ENCODE peak calls at places on chromosome 5, in five cellular contexts. M, Y, U, R and A are unnamed samples.

GRCh38 chr5:143682221-143682620 is 129.7 kb upstream of the HMHB1 start:
- DNase-seq in U (no peak), Y (no peak), R (no peak), M (no peak), A (no peak)

GRCh38 chr5:125559296-125559695 is 812.9 kb upstream of the ZNF608 start:
- DNase-seq in M (no peak), Y (peak), R (peak), U (no peak), A (no peak)

GRCh38 chr5:72542695-72543094 is 35.5 kb upstream of the ZNF366 start:
- DNase-seq in M (no peak), Y (no peak), U (no peak), R (no peak), A (no peak)

GRCh38 chr5:124203308-124203707 is 543.1 kb downstream of the ZNF608 start:
- DNase-seq in R (no peak), U (no peak), M (no peak), Y (no peak), A (no peak)

GRCh38 chr5:130801963-130802362 is 363.1 kb downstream of the HINT1 start:
- DNase-seq in U (no peak), R (no peak), M (no peak), Y (no peak), A (no peak)

GRCh38 chr5:122129332-122129731 is at the start of gene ZNF474:
- DNase-seq in R (peak), M (no peak), U (no peak), Y (peak), A (no peak)

GRCh38 chr5:51214736-51215135 is 168.5 kb upstream of the ISL1 start:
- DNase-seq in M (no peak), Y (no peak), U (no peak), R (no peak), A (no peak)

GRCh38 chr5:100142607-100143006 is 392.6 kb upstream of the FAM174A start:
- DNase-seq in R (no peak), M (no peak), U (no peak), Y (no peak), A (no peak)

GRCh38 chr5:131379071-131379538 is 115.3 kb downstream of the CDC42SE2 start:
- DNase-seq in Y (no peak), M (no peak), U (peak), R (no peak), A (no peak)

GRCh38 chr5:177130211-177131018 is 3.2 kb upstream of the NSD1 start:
- DNase-seq in R (no peak), U (no peak), M (peak), Y (no peak), A (no peak)

GRCh38 chr5:184461-184860 is 6.8 kb upstream of the LRRC14B start:
- DNase-seq in U (no peak), R (no peak), Y (no peak), M (no peak), A (no peak)

GRCh38 chr5:472076-472655 is 29.2 kb downstream of the EXOC3 start:
- DNase-seq in R (no peak), Y (peak), M (peak), U (no peak), A (no peak)

GRCh38 chr5:62691946-62692345 is 113.3 kb downstream of the LRRC70 start:
- DNase-seq in U (no peak), Y (no peak), R (no peak), M (no peak), A (no peak)

GRCh38 chr5:126015244-126016054 is 407.8 kb upstream of the GRAMD2B start:
- DNase-seq in R (no peak), M (no peak), U (no peak), Y (no peak), A (no peak)

GRCh38 chr5:108079754-108080153 is 302.1 kb downstream of the FBXL17 start:
- DNase-seq in Y (no peak), U (no peak), M (no peak), R (no peak), A (no peak)

GRCh38 chr5:12399868-12400267 is 495.6 kb upstream of the CTNND2 start:
- DNase-seq in R (peak), Y (no peak), M (no peak), U (no peak), A (no peak)

GRCh38 chr5:123119334-123119986 is 30.4 kb downstream of the PRDM6 start:
- DNase-seq in R (peak), U (no peak), M (peak), Y (peak), A (no peak)

GRCh38 chr5:65630981-65631380 is 6.2 kb downstream of the SHLD3 start:
- DNase-seq in R (no peak), M (no peak), U (no peak), Y (no peak), A (no peak)

GRCh38 chr5:157290156-157290980 is 24.4 kb downstream of the CYFIP2 start:
- DNase-seq in M (no peak), Y (peak), U (no peak), R (no peak), A (no peak)

GRCh38 chr5:44935871-44936270 is 127.1 kb downstream of the MRPS30 start:
- DNase-seq in R (no peak), Y (no peak), M (no peak), U (no peak), A (no peak)

GRCh38 chr5:1799110-1799601 is 481 bp downstream of the MRPL36 start:
- DNase-seq in Y (peak), M (no peak), U (no peak), R (no peak), A (peak)

GRCh38 chr5:134586866-134587524 is 45.6 kb downstream of the SAR1B start:
- DNase-seq in M (peak), Y (peak), R (peak), U (peak), A (peak)

GRCh38 chr5:133460172-133460758 is 152.1 kb downstream of the FSTL4 start:
- DNase-seq in U (peak), Y (no peak), R (no peak), M (no peak), A (peak)

GRCh38 chr5:177186645-177187044 is 53.1 kb downstream of the NSD1 start:
- DNase-seq in U (no peak), R (no peak), Y (no peak), M (no peak), A (no peak)

GRCh38 chr5:177545487-177546261 is 8.7 kb downstream of the FAM193B start:
- DNase-seq in U (no peak), Y (peak), R (no peak), M (no peak), A (no peak)

GRCh38 chr5:53815471-53815870 is 255.0 kb downstream of the NDUFS4 start:
- DNase-seq in R (no peak), M (no peak), Y (no peak), U (no peak), A (no peak)

GRCh38 chr5:125372694-125373621 is 626.5 kb upstream of the ZNF608 start:
- DNase-seq in R (no peak), M (no peak), Y (peak), U (no peak), A (no peak)

GRCh38 chr5:39580702-39581498 is 156.1 kb upstream of the DAB2 start:
- DNase-seq in R (no peak), Y (no peak), U (no peak), M (no peak), A (no peak)

GRCh38 chr5:79069488-79070001 is at the start of the genes BHMT2 and DMGDH:
- DNase-seq in M (peak), U (no peak), R (no peak), Y (no peak), A (no peak)

GRCh38 chr5:42858031-42858643 is 46.4 kb upstream of the SELENOP start:
- DNase-seq in Y (no peak), U (no peak), R (no peak), M (no peak), A (no peak)

GRCh38 chr5:157366741-157367684 is 93.0 kb upstream of the NIPAL4 start:
- DNase-seq in M (no peak), U (peak), R (no peak), Y (peak), A (no peak)

GRCh38 chr5:38433160-38433861 is 123.1 kb downstream of the LIFR start:
- DNase-seq in M (peak), R (no peak), U (no peak), Y (peak), A (no peak)

GRCh38 chr5:39353714-39354399 is 10.4 kb downstream of the C9 start:
- DNase-seq in R (no peak), M (no peak), Y (no peak), U (no peak), A (no peak)

GRCh38 chr5:42836070-42836769 is 24.5 kb upstream of the SELENOP start:
- DNase-seq in U (no peak), Y (no peak), R (no peak), M (no peak), A (no peak)

GRCh38 chr5:170486366-170486765 is 17.5 kb upstream of the KCNIP1 start:
- DNase-seq in U (no peak), Y (no peak), R (no peak), M (no peak), A (no peak)
- TF ChIP-seq CTCF in U (no peak), Y (no peak), R (no peak), M (no peak), A (no peak)

DNA sequence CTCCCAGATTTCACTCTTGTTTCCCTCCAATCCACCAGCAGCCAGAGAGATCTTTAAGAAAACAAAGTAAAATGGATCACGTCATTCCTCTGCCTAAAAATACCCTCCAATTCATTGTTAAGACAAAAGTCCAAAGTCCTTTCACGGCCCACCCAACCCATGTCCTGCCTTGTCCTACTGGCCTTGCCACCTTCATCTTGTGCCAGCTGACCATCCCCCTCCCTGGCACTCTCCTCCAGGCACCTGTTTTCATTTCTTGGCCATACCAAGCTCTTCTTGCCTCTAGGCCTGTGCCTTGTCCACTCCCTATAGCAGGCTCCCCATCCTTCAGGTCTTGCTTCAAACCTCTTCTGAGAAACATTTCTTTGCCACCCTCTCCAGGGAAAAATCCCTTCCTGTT is 307.6 kb downstream of the MSX2 start:
- DNase-seq in R (no peak), Y (no peak), M (no peak), U (no peak), A (no peak)
- TF ChIP-seq CTCF in R (no peak), Y (no peak), M (no peak), U (no peak), A (no peak)

GRCh38 chr5:170161069-170161468 is 55.4 kb downstream of the FOXI1 start:
- DNase-seq in Y (no peak), M (no peak), R (no peak), U (no peak), A (no peak)
- TF ChIP-seq CTCF in Y (no peak), M (no peak), R (no peak), U (no peak), A (no peak)

DNA sequence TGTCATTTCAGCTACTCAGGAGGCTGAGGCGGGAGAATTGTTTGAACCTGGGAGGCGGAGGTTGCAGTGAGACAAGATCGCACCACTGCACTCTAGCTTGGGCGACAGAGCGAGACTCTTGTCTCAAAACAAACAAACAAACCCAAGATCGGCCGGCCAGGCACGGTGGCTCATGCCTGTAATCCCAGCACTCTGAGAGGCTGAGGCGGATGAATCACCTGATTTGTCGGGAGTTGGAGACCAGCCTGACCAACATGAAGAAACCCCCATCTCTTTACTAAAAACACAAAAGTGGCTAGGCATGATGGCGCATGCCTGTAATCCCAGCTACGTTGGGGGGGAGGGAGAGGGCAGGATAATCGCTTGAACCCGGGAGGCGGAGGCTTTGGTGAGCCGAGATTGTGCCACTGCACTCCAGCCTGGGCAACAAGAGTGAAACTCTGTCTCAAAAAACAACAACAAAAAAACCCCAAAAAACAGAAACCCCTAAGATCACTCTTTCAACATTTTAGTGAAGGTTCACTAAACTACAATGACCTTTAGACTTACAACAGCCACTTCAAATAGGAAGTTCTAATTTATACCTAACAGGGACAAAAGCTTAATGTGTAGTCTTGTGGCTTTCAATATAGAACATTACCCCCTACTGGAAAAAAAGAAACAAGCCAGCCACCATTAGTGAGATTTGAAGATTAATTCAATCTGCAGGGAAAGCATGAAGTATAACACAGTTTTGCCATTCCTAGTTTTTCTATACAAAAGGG is 7.0 kb downstream of the HSPA9 start:
- DNase-seq in M (no peak), R (no peak), U (no peak), Y (no peak), A (no peak)
- TF ChIP-seq CTCF in M (peak), R (no peak), U (no peak), Y (no peak), A (no peak)

GRCh38 chr5:86880344-86880743 is 262.6 kb downstream of the COX7C start:
- DNase-seq in R (no peak), Y (no peak), U (peak), M (no peak), A (no peak)

GRCh38 chr5:86881493-86882090 is 263.9 kb downstream of the COX7C start:
- DNase-seq in U (no peak), R (no peak), M (no peak), Y (no peak), A (no peak)

GRCh38 chr5:86878250-86878649 is 260.5 kb downstream of the COX7C start:
- DNase-seq in Y (no peak), M (no peak), R (no peak), U (no peak), A (no peak)

GRCh38 chr5:86879086-86879485 is 261.3 kb downstream of the COX7C start:
- DNase-seq in R (no peak), M (no peak), U (no peak), Y (no peak), A (no peak)

DNA sequence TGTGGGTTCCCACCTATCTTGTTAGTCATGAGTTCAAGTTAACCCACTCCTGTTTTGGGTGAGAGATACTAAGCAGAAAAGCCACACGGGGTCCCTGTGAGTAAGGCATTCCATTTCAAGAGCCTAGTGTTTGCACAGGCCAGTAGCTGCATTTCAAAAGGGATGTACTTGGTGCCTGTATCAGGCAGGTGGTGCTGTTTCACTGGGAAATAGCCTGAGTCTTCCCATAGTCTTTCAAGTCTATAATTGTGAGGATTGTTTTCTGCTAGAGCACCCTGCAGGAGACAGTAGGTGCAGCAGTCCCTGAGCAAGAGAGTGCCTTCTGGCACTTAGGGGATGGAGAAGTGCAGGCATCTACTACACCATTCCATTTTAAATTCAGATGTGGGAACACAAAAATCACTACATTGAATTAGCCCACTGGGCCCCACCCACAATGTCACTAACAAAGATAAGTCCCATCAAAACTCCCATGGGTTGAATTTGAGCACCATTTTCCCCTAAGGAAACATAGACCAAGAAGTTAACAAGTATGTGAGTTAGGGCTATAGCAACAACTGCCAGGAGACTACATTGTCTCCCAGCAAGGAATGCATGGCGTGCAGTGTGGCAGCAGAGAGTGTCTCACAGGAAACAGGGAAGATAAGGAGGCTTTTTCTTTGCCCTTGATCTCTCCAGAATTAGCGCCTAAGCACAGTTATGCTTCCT is 263.2 kb downstream of the COX7C start:
- DNase-seq in R (peak), Y (peak), U (peak), M (no peak), A (peak)
- TF ChIP-seq CTCF in R (peak), Y (peak), U (peak), M (peak), A (peak)

DNA sequence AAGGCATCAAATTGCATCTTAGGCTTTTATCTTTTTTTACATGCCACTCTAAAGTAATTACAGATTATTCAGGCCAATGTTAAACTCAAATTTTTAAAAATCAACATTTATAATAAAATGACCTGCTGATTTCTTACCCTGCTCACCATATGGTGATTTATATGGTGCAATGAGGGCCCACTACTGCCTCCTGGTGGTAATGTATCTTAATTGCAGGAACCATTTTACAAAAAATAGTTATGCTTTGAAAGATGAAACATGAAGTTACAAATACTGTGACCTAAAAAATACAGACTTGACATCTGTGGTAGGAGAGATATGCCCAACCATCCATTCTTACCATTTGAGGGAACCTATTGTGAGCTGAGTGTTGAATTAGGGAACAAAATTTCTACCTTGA is 292.6 kb upstream of the TAS2R1 start:
- DNase-seq in R (no peak), U (no peak), M (no peak), Y (no peak), A (no peak)
- TF ChIP-seq CTCF in R (peak), U (peak), M (no peak), Y (no peak), A (no peak)

GRCh38 chr5:136065588-136065987 is 36.8 kb downstream of the TGFBI start:
- DNase-seq in Y (no peak), R (no peak), U (no peak), M (no peak), A (no peak)

GRCh38 chr5:136063778-136064465 is 35.1 kb downstream of the TGFBI start:
- DNase-seq in M (no peak), R (no peak), U (no peak), Y (no peak), A (no peak)

GRCh38 chr5:136062563-136063274 is 33.9 kb downstream of the TGFBI start:
- DNase-seq in R (peak), Y (peak), M (no peak), U (peak), A (peak)

GRCh38 chr5:136066705-136067271 is 38.0 kb downstream of the TGFBI start:
- DNase-seq in M (no peak), Y (no peak), R (no peak), U (no peak), A (no peak)

GRCh38 chr5:136064510-136064909 is 35.7 kb downstream of the TGFBI start:
- DNase-seq in M (no peak), R (no peak), Y (no peak), U (no peak), A (no peak)
- TF ChIP-seq CTCF in M (no peak), R (no peak), Y (no peak), U (no peak), A (peak)

GRCh38 chr5:64229163-64229774 is 63.6 kb downstream of the RNF180 start:
- DNase-seq in R (no peak), U (peak), Y (peak), M (no peak), A (peak)
- TF ChIP-seq CTCF in R (peak), U (peak), Y (peak), M (peak), A (peak)

GRCh38 chr5:151684690-151685361 is 1.9 kb downstream of the SPARC start:
- DNase-seq in U (no peak), M (no peak), Y (peak), R (peak), A (no peak)
- TF ChIP-seq CTCF in U (no peak), M (no peak), Y (peak), R (peak), A (no peak)

DNA sequence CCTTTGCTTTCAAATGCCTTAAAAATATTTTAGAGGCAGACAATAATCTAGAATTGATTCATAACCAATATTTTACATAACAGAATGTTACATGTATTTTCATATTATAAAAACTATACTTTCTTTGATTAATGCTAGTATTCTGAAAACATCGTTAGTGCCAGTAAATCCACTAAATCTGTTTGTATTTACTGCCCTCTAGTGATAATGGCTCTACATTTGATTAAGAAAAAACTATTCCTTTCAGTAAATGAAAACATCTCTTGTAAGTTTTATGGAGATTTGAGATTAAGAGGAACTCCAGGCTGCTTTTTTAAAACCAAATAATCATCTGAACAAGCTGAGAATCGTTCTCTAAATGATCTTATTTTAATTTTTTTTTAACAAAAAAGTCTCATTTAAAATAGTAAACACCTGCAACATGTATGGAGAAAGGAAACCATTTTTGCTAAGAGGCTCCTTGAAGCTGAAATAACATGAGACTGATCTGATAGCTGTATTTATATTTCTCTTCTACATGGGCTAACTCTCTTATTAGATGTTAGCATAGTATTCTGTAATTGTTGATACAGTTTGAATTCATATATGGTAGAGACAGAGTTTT is 424.7 kb downstream of the RAB3C start:
- DNase-seq in R (no peak), M (no peak), Y (no peak), U (no peak), A (peak)
- TF ChIP-seq CTCF in R (peak), M (peak), Y (peak), U (peak), A (peak)